ENCODE peak calls at places on chromosomes 2 and 18, in eight cellular contexts. One of them, this sample, is unnamed.

GRCh38 chr2:164719996-164720941 is 99.0 kb upstream of the GRB14 start:
- DNase-seq in stomach: no peak
- DNase-seq in body of pancreas: no peak
- DNase-seq in adrenal gland: no peak
- DNase-seq in Peyer's patch: no peak
- DNase-seq in endothelial cell of umbilical vein: no peak
- DNase-seq in K562: no peak
- DNase-seq in thyroid gland: peak; percentile 39
- DNase-seq in this sample: no peak

GRCh38 chr2:15942711-15943345 is 2.5 kb downstream of the MYCN start:
- DNase-seq in stomach: no peak
- DNase-seq in body of pancreas: no peak
- DNase-seq in adrenal gland: no peak
- DNase-seq in Peyer's patch: no peak
- DNase-seq in endothelial cell of umbilical vein: no peak
- DNase-seq in K562: no peak
- DNase-seq in thyroid gland: peak; percentile 10
- DNase-seq in this sample: no peak

GRCh38 chr2:238702276-238702675 is 145.6 kb upstream of the TWIST2 start:
- DNase-seq in stomach: no peak
- DNase-seq in body of pancreas: no peak
- DNase-seq in adrenal gland: no peak
- DNase-seq in Peyer's patch: no peak
- DNase-seq in endothelial cell of umbilical vein: no peak
- DNase-seq in K562: no peak
- DNase-seq in thyroid gland: no peak
- DNase-seq in this sample: peak; percentile 79

GRCh38 chr2:148875387-148876051 is 492 bp downstream of the KIF5C start:
- DNase-seq in stomach: no peak
- DNase-seq in body of pancreas: no peak
- DNase-seq in adrenal gland: peak; percentile 25
- DNase-seq in Peyer's patch: no peak
- DNase-seq in endothelial cell of umbilical vein: no peak
- DNase-seq in K562: no peak
- DNase-seq in thyroid gland: no peak
- DNase-seq in this sample: no peak

GRCh38 chr2:31329081-31329605 is 85.4 kb downstream of the XDH start:
- DNase-seq in stomach: no peak
- DNase-seq in body of pancreas: no peak
- DNase-seq in adrenal gland: no peak
- DNase-seq in Peyer's patch: no peak
- DNase-seq in endothelial cell of umbilical vein: no peak
- DNase-seq in K562: no peak
- DNase-seq in thyroid gland: no peak
- DNase-seq in this sample: no peak

GRCh38 chr18:9719421-9719981 is 11.4 kb downstream of the RAB31 start:
- DNase-seq in stomach: no peak
- DNase-seq in body of pancreas: no peak
- DNase-seq in adrenal gland: peak; percentile 69
- DNase-seq in Peyer's patch: no peak
- DNase-seq in endothelial cell of umbilical vein: peak; percentile 85
- DNase-seq in K562: no peak
- DNase-seq in thyroid gland: peak; percentile 96
- DNase-seq in this sample: peak; percentile 30

GRCh38 chr2:121171625-121172119 is 113.3 kb downstream of the TFCP2L1 start:
- DNase-seq in stomach: peak; percentile 31
- DNase-seq in body of pancreas: no peak
- DNase-seq in adrenal gland: no peak
- DNase-seq in Peyer's patch: no peak
- DNase-seq in endothelial cell of umbilical vein: no peak
- DNase-seq in K562: no peak
- DNase-seq in thyroid gland: no peak
- DNase-seq in this sample: peak; percentile 62

GRCh38 chr2:71699428-71699827 is 246.1 kb downstream of the DYSF start:
- DNase-seq in stomach: no peak
- DNase-seq in body of pancreas: no peak
- DNase-seq in adrenal gland: no peak
- DNase-seq in Peyer's patch: no peak
- DNase-seq in endothelial cell of umbilical vein: no peak
- DNase-seq in K562: no peak
- DNase-seq in thyroid gland: no peak
- DNase-seq in this sample: no peak

GRCh38 chr18:79401494-79402208 is 5.9 kb downstream of the NFATC1 start:
- DNase-seq in stomach: no peak
- DNase-seq in body of pancreas: no peak
- DNase-seq in adrenal gland: no peak
- DNase-seq in Peyer's patch: peak; percentile 47
- DNase-seq in endothelial cell of umbilical vein: no peak
- DNase-seq in K562: no peak
- DNase-seq in thyroid gland: no peak
- DNase-seq in this sample: no peak

GRCh38 chr18:79068299-79068945 is 772 bp upstream of the ATP9B start:
- DNase-seq in stomach: no peak
- DNase-seq in body of pancreas: peak; percentile 19
- DNase-seq in adrenal gland: peak; percentile 36
- DNase-seq in Peyer's patch: no peak
- DNase-seq in endothelial cell of umbilical vein: no peak
- DNase-seq in K562: no peak
- DNase-seq in thyroid gland: peak; percentile 19
- DNase-seq in this sample: no peak

GRCh38 chr2:86790828-86791561 is at the start of gene CD8A:
- DNase-seq in stomach: no peak
- DNase-seq in body of pancreas: peak; percentile 12
- DNase-seq in adrenal gland: no peak
- DNase-seq in Peyer's patch: no peak
- DNase-seq in endothelial cell of umbilical vein: no peak
- DNase-seq in K562: no peak
- DNase-seq in thyroid gland: no peak
- DNase-seq in this sample: no peak

GRCh38 chr18:77127769-77128671 is 4.6 kb downstream of the MBP start:
- DNase-seq in stomach: no peak
- DNase-seq in body of pancreas: peak; percentile 68
- DNase-seq in adrenal gland: peak; percentile 60
- DNase-seq in Peyer's patch: no peak
- DNase-seq in endothelial cell of umbilical vein: no peak
- DNase-seq in K562: no peak
- DNase-seq in thyroid gland: peak; percentile 57
- DNase-seq in this sample: peak; percentile 86

GRCh38 chr18:60266558-60266957 is 106.0 kb downstream of the MC4R start:
- DNase-seq in stomach: no peak
- DNase-seq in body of pancreas: no peak
- DNase-seq in adrenal gland: no peak
- DNase-seq in Peyer's patch: no peak
- DNase-seq in endothelial cell of umbilical vein: no peak
- DNase-seq in K562: no peak
- DNase-seq in thyroid gland: no peak
- DNase-seq in this sample: no peak

GRCh38 chr2:218780026-218780425 is 1.9 kb upstream of the CYP27A1 start:
- DNase-seq in stomach: no peak
- DNase-seq in body of pancreas: no peak
- DNase-seq in adrenal gland: no peak
- DNase-seq in Peyer's patch: no peak
- DNase-seq in endothelial cell of umbilical vein: no peak
- DNase-seq in K562: no peak
- DNase-seq in thyroid gland: no peak
- DNase-seq in this sample: no peak

GRCh38 chr2:23757686-23758433 is 169.1 kb downstream of the ATAD2B start:
- DNase-seq in stomach: no peak
- DNase-seq in body of pancreas: no peak
- DNase-seq in adrenal gland: peak; percentile 28
- DNase-seq in Peyer's patch: no peak
- DNase-seq in endothelial cell of umbilical vein: peak; percentile 83
- DNase-seq in K562: peak; percentile 59
- DNase-seq in thyroid gland: no peak
- DNase-seq in this sample: no peak

GRCh38 chr2:10204326-10205200 is 82.0 kb downstream of the RRM2 start:
- DNase-seq in stomach: no peak
- DNase-seq in body of pancreas: no peak
- DNase-seq in adrenal gland: no peak
- DNase-seq in Peyer's patch: no peak
- DNase-seq in endothelial cell of umbilical vein: no peak
- DNase-seq in K562: no peak
- DNase-seq in thyroid gland: no peak
- DNase-seq in this sample: no peak

GRCh38 chr2:160224060-160224459 is 24.0 kb upstream of the ITGB6 start:
- DNase-seq in stomach: no peak
- DNase-seq in body of pancreas: no peak
- DNase-seq in adrenal gland: no peak
- DNase-seq in Peyer's patch: no peak
- DNase-seq in endothelial cell of umbilical vein: peak; percentile 87
- DNase-seq in K562: peak; percentile 20
- DNase-seq in thyroid gland: no peak
- DNase-seq in this sample: no peak

GRCh38 chr2:189821953-189822748 is 37.9 kb downstream of the PMS1 start:
- DNase-seq in stomach: no peak
- DNase-seq in body of pancreas: no peak
- DNase-seq in adrenal gland: no peak
- DNase-seq in Peyer's patch: no peak
- DNase-seq in endothelial cell of umbilical vein: no peak
- DNase-seq in K562: no peak
- DNase-seq in thyroid gland: no peak
- DNase-seq in this sample: no peak

GRCh38 chr2:176612736-176613135 is 343.5 kb downstream of the MTX2 start:
- DNase-seq in stomach: no peak
- DNase-seq in body of pancreas: no peak
- DNase-seq in adrenal gland: no peak
- DNase-seq in Peyer's patch: no peak
- DNase-seq in endothelial cell of umbilical vein: peak; percentile 37
- DNase-seq in K562: no peak
- DNase-seq in thyroid gland: no peak
- DNase-seq in this sample: no peak

GRCh38 chr2:234308814-234309195 is 188.1 kb downstream of the ARL4C start:
- DNase-seq in stomach: no peak
- DNase-seq in body of pancreas: no peak
- DNase-seq in adrenal gland: peak; percentile 43
- DNase-seq in Peyer's patch: no peak
- DNase-seq in endothelial cell of umbilical vein: peak; percentile 11
- DNase-seq in K562: no peak
- DNase-seq in thyroid gland: no peak
- DNase-seq in this sample: peak; percentile 86

GRCh38 chr2:1717129-1717528 is 27.2 kb downstream of the PXDN start:
- DNase-seq in stomach: no peak
- DNase-seq in body of pancreas: peak; percentile 61
- DNase-seq in adrenal gland: no peak
- DNase-seq in Peyer's patch: no peak
- DNase-seq in endothelial cell of umbilical vein: peak; percentile 82
- DNase-seq in K562: no peak
- DNase-seq in thyroid gland: no peak
- DNase-seq in this sample: peak; percentile 53

GRCh38 chr2:109499549-109499948 is 114.2 kb downstream of the SEPTIN10 start:
- DNase-seq in stomach: peak; percentile 38
- DNase-seq in body of pancreas: no peak
- DNase-seq in adrenal gland: no peak
- DNase-seq in Peyer's patch: no peak
- DNase-seq in endothelial cell of umbilical vein: no peak
- DNase-seq in K562: no peak
- DNase-seq in thyroid gland: peak; percentile 54
- DNase-seq in this sample: no peak

DNA sequence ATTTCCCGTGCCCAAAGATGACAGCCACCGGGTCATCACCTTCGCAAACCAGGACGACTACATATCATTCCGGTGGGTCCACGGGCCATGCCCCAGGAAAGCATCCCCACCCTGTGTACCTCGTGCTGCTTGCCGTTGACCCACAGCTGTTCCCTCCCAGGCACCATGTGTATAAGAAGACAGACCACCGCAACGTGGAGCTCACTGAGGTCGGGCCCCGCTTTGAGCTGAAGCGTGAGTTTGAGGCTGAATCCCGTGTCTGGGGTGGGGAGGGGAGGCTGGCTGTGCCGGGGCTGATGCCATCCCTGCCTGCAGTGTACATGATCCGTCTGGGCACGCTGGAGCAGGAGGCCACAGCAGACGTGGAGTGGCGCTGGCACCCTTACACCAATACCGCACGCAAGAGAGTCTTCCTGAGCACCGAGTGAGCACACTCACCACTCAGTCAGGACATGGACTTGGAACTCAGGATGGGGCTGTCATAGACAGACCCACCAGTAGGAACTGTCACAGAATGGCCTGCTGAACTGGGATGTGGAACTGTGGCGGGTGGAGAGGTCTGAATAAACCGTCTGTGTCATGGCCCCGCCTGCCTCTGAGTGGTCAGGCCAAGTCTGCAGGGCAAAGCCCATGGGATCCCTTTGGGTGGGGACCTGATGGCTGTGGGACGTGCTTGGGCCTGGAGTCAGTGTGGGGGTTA is 3.5 kb downstream of the IMP4 start:
- DNase-seq in stomach: no peak
- DNase-seq in body of pancreas: no peak
- DNase-seq in adrenal gland: no peak
- DNase-seq in Peyer's patch: no peak
- DNase-seq in endothelial cell of umbilical vein: no peak
- DNase-seq in K562: no peak
- DNase-seq in thyroid gland: no peak
- DNase-seq in this sample: no peak
- H3K4me3 ChIP-seq in stomach: no peak overlapping the region
- H3K4me3 ChIP-seq in body of pancreas: no peak overlapping the region
- H3K4me3 ChIP-seq in adrenal gland: no peak overlapping the region
- H3K4me3 ChIP-seq in Peyer's patch: no peak overlapping the region
- H3K4me3 ChIP-seq in endothelial cell of umbilical vein: no peak overlapping the region
- H3K4me3 ChIP-seq in K562: no peak overlapping the region
- H3K4me3 ChIP-seq in thyroid gland: no peak overlapping the region
- H3K4me3 ChIP-seq in this sample: no peak overlapping the region

GRCh38 chr2:177673602-177674595 is 281.3 kb downstream of the AGPS start:
- DNase-seq in stomach: no peak
- DNase-seq in body of pancreas: no peak
- DNase-seq in adrenal gland: no peak
- DNase-seq in Peyer's patch: no peak
- DNase-seq in endothelial cell of umbilical vein: no peak
- DNase-seq in K562: peak; percentile 43
- DNase-seq in thyroid gland: no peak
- DNase-seq in this sample: no peak
- TF ChIP-seq CTCF in stomach: no peak
- TF ChIP-seq CTCF in body of pancreas: no peak
- TF ChIP-seq CTCF in adrenal gland: no peak
- TF ChIP-seq CTCF in Peyer's patch: no peak
- TF ChIP-seq CTCF in endothelial cell of umbilical vein: no peak
- TF ChIP-seq CTCF in K562: peak; percentile 52
- TF ChIP-seq CTCF in thyroid gland: no peak
- TF ChIP-seq CTCF in this sample: no peak

GRCh38 chr2:175180701-175181103 is 808 bp downstream of the ATP5MC3 start:
- DNase-seq in stomach: peak; percentile 39
- DNase-seq in body of pancreas: peak; percentile 44
- DNase-seq in adrenal gland: peak; percentile 42
- DNase-seq in Peyer's patch: no peak
- DNase-seq in endothelial cell of umbilical vein: peak; percentile 66
- DNase-seq in K562: peak; percentile 84
- DNase-seq in thyroid gland: peak; percentile 48
- DNase-seq in this sample: peak; percentile 20
- TF ChIP-seq POLR2A in stomach: no peak
- TF ChIP-seq POLR2A in body of pancreas: no peak
- TF ChIP-seq POLR2A in adrenal gland: no peak
- TF ChIP-seq POLR2A in Peyer's patch: peak; percentile 33
- TF ChIP-seq POLR2A in endothelial cell of umbilical vein: no peak
- TF ChIP-seq POLR2A in K562: no peak
- TF ChIP-seq POLR2A in thyroid gland: no peak
- TF ChIP-seq POLR2A in this sample: no peak

DNA sequence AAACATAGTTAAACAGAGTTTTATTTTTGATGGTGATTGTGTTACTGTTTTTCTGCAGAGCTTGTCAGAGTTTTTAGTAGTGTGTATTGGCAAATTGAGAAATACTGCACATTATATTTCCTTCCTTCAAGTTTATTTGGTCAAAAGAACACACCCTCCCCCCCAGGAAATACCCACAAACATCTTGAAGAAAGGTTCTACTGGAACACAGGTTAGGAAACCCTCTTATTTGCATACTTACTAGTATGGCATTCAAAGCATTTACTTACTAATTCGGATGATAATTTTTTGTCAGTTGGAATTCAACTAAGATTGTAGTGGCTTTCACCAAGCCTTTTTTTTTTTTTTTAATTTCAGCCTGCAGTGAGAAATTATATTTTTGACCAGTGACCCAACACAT is 9.1 kb downstream of the CAB39 start:
- DNase-seq in stomach: no peak
- DNase-seq in body of pancreas: no peak
- DNase-seq in adrenal gland: no peak
- DNase-seq in Peyer's patch: no peak
- DNase-seq in endothelial cell of umbilical vein: no peak
- DNase-seq in K562: no peak
- DNase-seq in thyroid gland: no peak
- DNase-seq in this sample: no peak
- H3K4me3 ChIP-seq in stomach: no peak overlapping the region
- H3K4me3 ChIP-seq in body of pancreas: no peak overlapping the region
- H3K4me3 ChIP-seq in adrenal gland: no peak overlapping the region
- H3K4me3 ChIP-seq in Peyer's patch: no peak overlapping the region
- H3K4me3 ChIP-seq in endothelial cell of umbilical vein: no peak overlapping the region
- H3K4me3 ChIP-seq in K562: no peak overlapping the region
- H3K4me3 ChIP-seq in thyroid gland: no peak overlapping the region
- H3K4me3 ChIP-seq in this sample: no peak overlapping the region